ENCODE peak calls at places on chromosomes 3 and 15, in six cellular contexts. O is HEK293T; H is activated CD8-positive, alpha-beta memory T cell treated with anti-CD3 and anti-CD28 coated beads, Interleukin-2, amount 10 ng/mL, durations not matched to agents 7 days and 5 days; J is IMR-90; Z is fibroblast of the aortic adventitia; K is stimulated activated CD4-positive, alpha-beta T cell treated with anti-CD3 and anti-CD28 coated beads, Interleukin-12 subunit alpha, Interleukin-12 subunit beta, amount 100 ng/mL, for 4 hours. I is an unnamed sample.

GRCh38 chr3:9795212-9795611 is 2.3 kb downstream of the ARPC4 start:
- DNase-seq in J (no peak), K (no peak), O (no peak), Z (no peak), H (no peak), I (no peak)

GRCh38 chr3:65550137-65550536 is 488.6 kb downstream of the MAGI1 start:
- DNase-seq in J (no peak), K (no peak), Z (no peak), O (no peak), H (no peak), I (no peak)

GRCh38 chr3:13616359-13616758 is 67.4 kb downstream of the FBLN2 start:
- DNase-seq in K (no peak), H (no peak), Z (no peak), O (no peak), J (peak; percentile 41), I (no peak)

GRCh38 chr3:137438561-137438960 is 325.6 kb upstream of the SOX14 start:
- DNase-seq in J (no peak), K (no peak), Z (no peak), O (no peak), H (no peak), I (no peak)

GRCh38 chr15:71788646-71789579 is 21.4 kb upstream of the NR2E3 start:
- DNase-seq in Z (peak; percentile 38), O (no peak), J (no peak), K (no peak), H (no peak), I (no peak)

GRCh38 chr3:192906940-192907339 is 10.7 kb downstream of the MB21D2 start:
- DNase-seq in J (no peak), Z (no peak), K (no peak), H (no peak), O (no peak), I (no peak)

GRCh38 chr3:98034036-98034435 is 1.1 kb downstream of the GABRR3 start:
- DNase-seq in O (no peak), H (no peak), Z (no peak), K (no peak), J (no peak), I (no peak)

GRCh38 chr15:92902723-92903587 is 2.8 kb downstream of the CHD2 start:
- DNase-seq in K (no peak), O (no peak), Z (peak; percentile 43), H (no peak), J (no peak), I (no peak)

GRCh38 chr3:188294823-188295487 is 141.0 kb downstream of the LPP start:
- DNase-seq in J (peak; percentile 96), O (no peak), K (no peak), Z (peak; percentile 93), H (no peak), I (no peak)

GRCh38 chr3:113231827-113232253 is 20.5 kb downstream of the BOC start:
- DNase-seq in H (no peak), Z (peak; percentile 65), J (peak; percentile 89), O (no peak), K (no peak), I (no peak)

GRCh38 chr3:17874630-17875029 is 132.2 kb upstream of the TBC1D5 start:
- DNase-seq in K (no peak), J (no peak), H (no peak), Z (no peak), O (no peak), I (no peak)

GRCh38 chr15:55965091-55965490 is 28.3 kb downstream of the NEDD4 start:
- DNase-seq in O (no peak), K (no peak), J (no peak), H (no peak), Z (no peak), I (no peak)

I was measured in BE2C.